ENCODE peak calls at places on chromosome 11, in seven cellular contexts. U is GM23248, E is OCI-LY7, D is HCT116, H is GM23338, A is PC-3, Z is SK-N-SH. K is an unnamed sample.

GRCh38 chr11:8834379-8834778 is 76.6 kb upstream of the AKIP1 start:
- DNase-seq in H (peak; percentile 48), D (no peak), U (no peak), Z (no peak), E (no peak), A (no peak), K (no peak)

GRCh38 chr11:121582296-121582695 is 129.5 kb upstream of the SORL1-AS1 start:
- DNase-seq in D (no peak), A (no peak), U (no peak), E (peak; percentile 27), Z (no peak), H (no peak), K (no peak)

GRCh38 chr11:59206635-59207034 is 6.1 kb downstream of the MPEG1 start:
- DNase-seq in Z (peak; percentile 34), E (peak; percentile 26), H (peak; percentile 73), D (peak; percentile 21), U (peak; percentile 44), A (peak; percentile 75), K (peak; percentile 34)

GRCh38 chr11:3837793-3838192 is 3.0 kb downstream of the RHOG start:
- DNase-seq in A (no peak), Z (no peak), U (peak; percentile 50), E (no peak), D (no peak), H (no peak), K (no peak)

GRCh38 chr11:12089041-12089440 is 21.3 kb upstream of the MICAL2 start:
- DNase-seq in D (no peak), Z (no peak), E (no peak), A (no peak), U (no peak), H (no peak), K (no peak)

GRCh38 chr11:117303101-117303500 is 12.0 kb downstream of the BACE1-AS start:
- DNase-seq in H (no peak), D (no peak), Z (no peak), E (no peak), A (no peak), U (no peak), K (no peak)

GRCh38 chr11:70134490-70134889 is 56.4 kb downstream of the ANO1 start:
- DNase-seq in U (no peak), E (no peak), A (no peak), Z (no peak), H (no peak), D (no peak), K (no peak)

GRCh38 chr11:69173925-69174591 is 18.3 kb downstream of the SMIM38 start:
- DNase-seq in Z (no peak), U (no peak), A (no peak), E (no peak), H (no peak), D (no peak), K (no peak)

GRCh38 chr11:125132071-125132470 is 20.6 kb upstream of the TMEM218 start:
- DNase-seq in H (no peak), E (no peak), Z (no peak), U (no peak), A (no peak), D (no peak), K (no peak)

GRCh38 chr11:67494371-67495233 is 10.6 kb downstream of the PITPNM1 start:
- DNase-seq in D (no peak), A (no peak), Z (peak; percentile 47), U (no peak), E (no peak), H (peak; percentile 42), K (no peak)

GRCh38 chr11:114010931-114011330 is 36.0 kb downstream of the HTR3A start:
- DNase-seq in H (no peak), A (no peak), U (no peak), Z (no peak), D (no peak), E (no peak), K (no peak)

GRCh38 chr11:114011443-114011842 is 36.5 kb downstream of the HTR3A start:
- DNase-seq in U (no peak), D (no peak), E (no peak), H (no peak), Z (no peak), A (no peak), K (no peak)

DNA sequence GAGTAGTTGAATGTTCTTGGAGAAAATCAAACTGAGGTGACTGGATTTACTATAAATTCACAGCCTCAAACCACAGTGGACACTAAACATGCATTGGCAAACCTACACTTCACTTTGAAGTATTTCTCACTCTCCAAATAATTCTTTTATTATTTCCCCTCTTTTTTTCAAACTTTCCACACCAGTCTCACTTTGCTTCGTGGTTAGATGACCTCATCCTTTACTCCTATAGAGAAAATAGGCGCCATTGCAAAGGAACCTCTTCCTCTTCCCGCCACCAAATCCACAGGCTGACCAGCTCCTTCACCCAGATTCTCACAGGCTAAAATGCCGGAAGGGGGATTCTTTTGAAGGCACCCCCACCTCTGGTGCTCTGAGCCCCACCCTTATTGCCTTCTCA is 33.4 kb downstream of the HTR3A start:
- DNase-seq in D (no peak), H (no peak), Z (no peak), U (no peak), E (no peak), A (no peak), K (no peak)
- TF ChIP-seq EZH2phosphoT487 in D (no peak), H (no peak), Z (no peak), U (no peak), E (no peak), A (no peak), K (no peak)

DNA sequence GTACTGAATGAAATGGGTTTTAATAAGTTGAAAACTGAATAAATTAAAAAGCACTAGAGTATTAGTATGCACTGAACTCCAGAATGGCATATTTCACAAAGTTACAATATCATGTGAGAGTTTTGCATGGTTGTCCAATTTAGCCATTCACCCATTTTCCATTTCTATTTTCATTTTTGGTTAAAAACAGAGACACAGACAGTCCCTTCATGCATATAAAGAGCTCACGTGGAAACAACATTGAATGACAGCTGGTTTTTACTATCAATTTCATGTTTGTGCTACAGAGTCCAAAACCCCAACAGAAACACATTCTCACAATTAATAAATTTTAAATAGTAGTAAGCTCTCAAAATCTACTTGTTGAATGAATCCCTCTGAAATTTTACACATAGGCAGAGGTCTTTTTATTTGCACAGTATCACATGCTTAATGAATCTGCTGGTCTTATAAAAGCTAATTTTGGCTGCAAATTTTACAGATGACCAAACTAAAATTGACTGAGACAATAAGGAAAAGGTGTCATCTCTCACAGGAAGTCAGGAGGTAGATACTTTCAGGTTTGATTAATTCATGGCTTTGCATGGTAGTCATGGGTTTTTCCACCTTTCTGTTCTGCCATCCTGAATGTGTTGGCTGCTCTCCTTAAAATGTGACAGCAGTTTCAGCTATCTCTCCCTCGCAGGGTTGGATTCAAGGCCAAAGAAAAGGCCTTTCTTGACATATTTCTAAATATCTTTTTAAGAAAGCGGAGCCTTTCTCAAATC is 20.6 kb upstream of the DDI1 start:
- DNase-seq in A (no peak), D (no peak), E (no peak), Z (no peak), H (no peak), U (no peak), K (peak; percentile 33)
- TF ChIP-seq EZH2phosphoT487 in A (no peak), D (no peak), E (no peak), Z (no peak), H (no peak), U (no peak), K (no peak)

DNA sequence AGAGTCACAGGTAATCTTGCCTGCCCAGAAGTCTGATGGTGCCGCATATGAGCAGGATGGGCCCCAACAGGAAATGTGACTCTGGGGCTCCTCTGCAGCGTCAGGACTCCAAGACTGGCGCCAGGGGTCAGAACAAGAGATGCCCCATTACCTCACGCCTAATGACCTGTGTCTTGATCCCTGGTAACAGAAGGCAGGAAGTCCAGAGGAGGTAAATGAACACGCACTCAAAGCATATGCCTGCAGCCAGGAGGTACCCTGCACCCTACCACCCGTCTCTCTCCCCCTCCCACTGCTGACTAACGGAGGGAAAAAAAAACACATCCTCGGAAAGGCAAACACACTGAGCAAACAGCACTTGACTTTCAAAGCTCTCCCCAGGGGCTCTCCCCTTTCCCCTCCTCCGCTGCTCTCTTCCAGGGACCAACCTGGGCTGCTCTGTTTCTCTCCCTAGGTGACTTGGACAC is 37.3 kb downstream of the ABCC8 start:
- DNase-seq in E (peak; percentile 13), D (no peak), Z (no peak), H (peak; percentile 48), U (no peak), A (peak; percentile 40), K (no peak)
- TF ChIP-seq EZH2phosphoT487 in E (no peak), D (no peak), Z (no peak), H (no peak), U (no peak), A (no peak), K (no peak)

GRCh38 chr11:72015511-72016061 is 16.9 kb downstream of the IL18BP start:
- DNase-seq in U (peak; percentile 40), Z (no peak), D (no peak), E (peak; percentile 32), H (peak; percentile 50), A (peak; percentile 42), K (no peak)
- TF ChIP-seq EZH2phosphoT487 in U (no peak), Z (no peak), D (no peak), E (no peak), H (no peak), A (no peak), K (no peak)

GRCh38 chr11:134418119-134418840 is 6.2 kb upstream of the B3GAT1 start:
- DNase-seq in D (no peak), H (peak; percentile 29), U (peak; percentile 46), A (peak; percentile 42), Z (peak; percentile 63), E (no peak), K (no peak)
- TF ChIP-seq EZH2phosphoT487 in D (no peak), H (no peak), U (no peak), A (no peak), Z (no peak), E (no peak), K (no peak)

GRCh38 chr11:76610371-76610770 is 60.2 kb downstream of the LRRC32 start:
- DNase-seq in E (no peak), D (no peak), Z (peak; percentile 35), U (no peak), H (no peak), A (no peak), K (no peak)

GRCh38 chr11:76607431-76607830 is 63.1 kb downstream of the LRRC32 start:
- DNase-seq in D (no peak), H (no peak), Z (no peak), E (no peak), A (no peak), U (no peak), K (no peak)

GRCh38 chr11:76612226-76612625 is 58.3 kb downstream of the LRRC32 start:
- DNase-seq in H (no peak), U (no peak), E (no peak), A (no peak), D (no peak), Z (no peak), K (no peak)

GRCh38 chr11:76610871-76611475 is 59.6 kb downstream of the LRRC32 start:
- DNase-seq in E (no peak), Z (peak; percentile 84), A (no peak), U (no peak), D (no peak), H (no peak), K (no peak)

GRCh38 chr11:76609736-76610370 is 60.7 kb downstream of the LRRC32 start:
- DNase-seq in E (no peak), H (no peak), A (no peak), D (no peak), Z (peak; percentile 5), U (peak; percentile 39), K (no peak)
- TF ChIP-seq EZH2phosphoT487 in E (no peak), H (no peak), A (no peak), D (no peak), Z (no peak), U (no peak), K (no peak)